ENCODE peak calls at places on chromosome 6, in five cellular contexts. V is brain microvascular endothelial cell, D is sigmoid colon, Y is heart left ventricle, H is mammary epithelial cell. N is an unnamed sample.

GRCh38 chr6:18101271-18101670 is 21.2 kb downstream of the NHLRC1 start:
- DNase-seq in Y (no peak), D (no peak), V (peak; percentile 37), H (peak; percentile 54), N (no peak)

GRCh38 chr6:44854712-44855111 is 467.2 kb downstream of the CDC5L start:
- DNase-seq in Y (no peak), H (no peak), V (no peak), D (no peak), N (no peak)

GRCh38 chr6:100506651-100507050 is 41.9 kb upstream of the SIM1 start:
- DNase-seq in D (no peak), Y (no peak), H (no peak), V (peak; percentile 49), N (no peak)

GRCh38 chr6:151286192-151286591 is 46.4 kb downstream of the AKAP12 start:
- DNase-seq in D (peak; percentile 48), Y (no peak), H (no peak), V (no peak), N (no peak)

GRCh38 chr6:81865712-81866111 is 113.2 kb upstream of the TENT5A start:
- DNase-seq in H (peak; percentile 23), V (peak; percentile 48), Y (no peak), D (no peak), N (no peak)

GRCh38 chr6:141131616-141132015 is 1001.1 kb upstream of the GJE1 start:
- DNase-seq in D (no peak), H (no peak), V (no peak), Y (no peak), N (no peak)

GRCh38 chr6:53793318-53793975 is 1.4 kb upstream of the LRRC1 start:
- DNase-seq in H (peak; percentile 77), D (peak; percentile 67), Y (no peak), V (peak; percentile 60), N (peak; percentile 70)

GRCh38 chr6:53348436-53349208 is at the start of gene ELOVL5:
- DNase-seq in H (peak; percentile 96), Y (peak; percentile 98), D (peak; percentile 99), V (peak; percentile 100), N (peak; percentile 98)

GRCh38 chr6:149862901-149863595 is 1.1 kb downstream of the LRP11 start:
- DNase-seq in V (no peak), Y (peak; percentile 81), D (peak; percentile 90), H (peak; percentile 87), N (peak; percentile 89)

GRCh38 chr6:105806486-105806920 is 279.6 kb upstream of the PRDM1 start:
- DNase-seq in D (no peak), V (no peak), Y (no peak), H (no peak), N (no peak)

GRCh38 chr6:89934685-89935366 is 40.6 kb downstream of the GJA10 start:
- DNase-seq in Y (no peak), V (no peak), D (no peak), H (no peak), N (no peak)

GRCh38 chr6:35664945-35665344 is 23.8 kb downstream of the FKBP5 start:
- DNase-seq in V (no peak), Y (no peak), D (no peak), H (no peak), N (no peak)

GRCh38 chr6:162730502-162730901 is 2.7 kb downstream of the PACRG start:
- DNase-seq in D (no peak), Y (no peak), V (no peak), H (no peak), N (no peak)

GRCh38 chr6:145028144-145028818 is 707.0 kb downstream of the EPM2A start:
- DNase-seq in H (peak; percentile 45), V (peak; percentile 48), D (no peak), Y (no peak), N (no peak)

GRCh38 chr6:166381733-166382499 is 824 bp downstream of the MPC1 start:
- DNase-seq in H (peak; percentile 72), V (peak; percentile 12), Y (peak; percentile 84), D (peak; percentile 81), N (peak; percentile 93)

GRCh38 chr6:147016440-147016839 is 187.8 kb upstream of the STXBP5 start:
- DNase-seq in Y (no peak), V (no peak), D (no peak), H (no peak), N (no peak)

GRCh38 chr6:8006208-8006607 is 58.0 kb downstream of the BLOC1S5 start:
- DNase-seq in Y (no peak), H (peak; percentile 13), D (no peak), V (peak; percentile 33), N (no peak)

GRCh38 chr6:74447013-74447412 is 751.0 kb downstream of the CD109 start:
- DNase-seq in Y (no peak), V (peak; percentile 50), D (no peak), H (no peak), N (no peak)

GRCh38 chr6:144113366-144113765 is 18.0 kb upstream of the SF3B5 start:
- DNase-seq in Y (no peak), H (no peak), D (no peak), V (no peak), N (no peak)

GRCh38 chr6:110816677-110817076 is 1.4 kb upstream of the CDK19 start:
- DNase-seq in Y (no peak), D (no peak), H (no peak), V (no peak), N (no peak)

GRCh38 chr6:33697845-33698244 is 13.7 kb downstream of the UQCC2 start:
- DNase-seq in H (no peak), Y (no peak), D (no peak), V (no peak), N (no peak)

GRCh38 chr6:6907286-6907685 is 200.5 kb upstream of the RREB1 start:
- DNase-seq in D (no peak), Y (no peak), H (no peak), V (no peak), N (no peak)

GRCh38 chr6:124567401-124567800 is 394.8 kb upstream of the RNF217 start:
- DNase-seq in Y (no peak), D (no peak), H (no peak), V (no peak), N (no peak)

GRCh38 chr6:55069132-55069781 is 105.1 kb upstream of the HCRTR2 start:
- DNase-seq in V (peak; percentile 18), D (no peak), H (peak; percentile 39), Y (no peak), N (no peak)

GRCh38 chr6:166087246-166087645 is 80.4 kb downstream of the TBXT start:
- DNase-seq in V (no peak), D (no peak), H (no peak), Y (no peak), N (no peak)

GRCh38 chr6:36075656-36076055 is 48.0 kb downstream of the MAPK14 start:
- DNase-seq in H (no peak), Y (no peak), D (no peak), V (no peak), N (no peak)

GRCh38 chr6:108008363-108008762 is 50.4 kb upstream of the SEC63 start:
- DNase-seq in Y (no peak), D (no peak), V (no peak), H (no peak), N (no peak)

GRCh38 chr6:153957409-153957808 is 81.6 kb upstream of the OPRM1 start:
- DNase-seq in Y (no peak), V (no peak), H (no peak), D (no peak), N (no peak)

GRCh38 chr6:52647199-52647598 is 23.7 kb upstream of the TMEM14A start:
- DNase-seq in V (no peak), Y (no peak), D (no peak), H (peak; percentile 21), N (no peak)

GRCh38 chr6:138970856-138971425 is 17.1 kb downstream of the REPS1 start:
- DNase-seq in V (peak; percentile 95), H (peak; percentile 93), D (no peak), Y (no peak), N (no peak)

GRCh38 chr6:100165442-100165841 is 171.4 kb upstream of the MCHR2 start:
- DNase-seq in V (no peak), H (no peak), Y (no peak), D (no peak), N (no peak)

GRCh38 chr6:47922391-47922790 is 140.6 kb downstream of the OPN5 start:
- DNase-seq in D (no peak), V (no peak), H (no peak), Y (no peak), N (no peak)

GRCh38 chr6:128235556-128235955 is 284.8 kb downstream of the PTPRK start:
- DNase-seq in Y (no peak), D (no peak), V (peak; percentile 31), H (peak; percentile 52), N (no peak)

GRCh38 chr6:34391023-34391485 is 1.4 kb downstream of the NUDT3 start:
- DNase-seq in D (peak; percentile 71), Y (no peak), V (peak; percentile 25), H (peak; percentile 37), N (no peak)

GRCh38 chr6:77034161-77034560 is 429.1 kb downstream of the HTR1B start:
- DNase-seq in V (peak; percentile 98), H (peak; percentile 83), D (no peak), Y (no peak), N (no peak)

GRCh38 chr6:7343546-7344475 is 30.8 kb upstream of the SSR1 start:
- DNase-seq in H (no peak), V (no peak), D (no peak), Y (no peak), N (no peak)

GRCh38 chr6:17305219-17306001 is 24.2 kb downstream of the RBM24 start:
- DNase-seq in D (no peak), V (peak; percentile 38), Y (no peak), H (no peak), N (no peak)

DNA sequence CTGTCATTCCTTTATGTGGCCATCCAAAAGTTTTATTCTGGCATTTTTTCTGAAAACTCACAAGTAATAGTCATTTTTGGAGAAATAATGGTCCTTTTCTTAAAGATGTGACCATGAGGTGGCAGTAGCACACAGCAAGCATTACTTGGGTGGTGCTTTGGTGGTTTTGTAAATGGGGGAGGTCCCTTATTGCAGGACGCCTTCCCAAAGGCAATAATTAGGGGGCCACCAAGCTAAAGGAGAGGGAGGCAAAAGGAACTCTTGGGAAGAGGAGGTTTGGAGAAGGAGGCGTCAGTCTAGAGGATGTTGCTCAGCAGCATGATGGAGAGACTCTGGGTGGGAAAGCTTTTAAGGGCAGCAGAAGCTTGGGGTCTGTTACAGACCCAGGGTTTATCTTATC is 422.6 kb upstream of the MMS22L start:
- DNase-seq in Y (no peak), D (no peak), V (no peak), H (no peak), N (no peak)
- TF ChIP-seq CTCF in Y (no peak), D (no peak), V (peak; percentile 66), H (peak; percentile 17), N (no peak)

GRCh38 chr6:116200619-116201249 is 53.1 kb downstream of the TSPYL4 start:
- DNase-seq in D (no peak), Y (no peak), H (peak; percentile 80), V (no peak), N (no peak)
- H3K4me3 ChIP-seq in D (no peak overlapping the region), Y (no peak overlapping the region), H (no peak overlapping the region), V (no peak overlapping the region), N (no peak overlapping the region)

GRCh38 chr6:30722280-30723112 is 2.3 kb downstream of the TUBB start:
- DNase-seq in D (peak; percentile 89), Y (peak; percentile 88), H (peak; percentile 73), V (peak; percentile 75), N (peak; percentile 90)
- H3K36me3 ChIP-seq in D (peaks cover 16% of the 10 kb centered on the region), Y (peaks cover 49% of the 10 kb centered on the region), H (peaks cover 25% of the 10 kb centered on the region), V (peaks cover 52% of the 10 kb centered on the region), N (peaks cover 53% of the 10 kb centered on the region)

GRCh38 chr6:12356983-12357972 is 67.1 kb downstream of the EDN1 start:
- DNase-seq in V (no peak), D (no peak), Y (no peak), H (peak; percentile 43), N (no peak)
- TF ChIP-seq CTCF in V (no peak), D (no peak), Y (no peak), H (no peak), N (no peak)

N was measured in upper lobe of right lung.